ENCODE peak calls at places on chromosomes 1 and 21, in four cellular contexts. One of them, this sample, is unnamed.

GRCh38 chr1:86504895-86505625 is 36.3 kb downstream of the CLCA1 start:
- DNase-seq in ovary: no peak
- DNase-seq in germinal center: no peak
- DNase-seq in HTR-8/SVneo: no peak
- DNase-seq in this sample: no peak

GRCh38 chr1:22166439-22166838 is 23.5 kb upstream of the WNT4 start:
- DNase-seq in ovary: no peak
- DNase-seq in germinal center: no peak
- DNase-seq in HTR-8/SVneo: no peak
- DNase-seq in this sample: no peak

GRCh38 chr1:35535243-35535642 is 22.0 kb downstream of the KIAA0319L start:
- DNase-seq in ovary: no peak
- DNase-seq in germinal center: no peak
- DNase-seq in HTR-8/SVneo: no peak
- DNase-seq in this sample: no peak

GRCh38 chr1:77399250-77400086 is 117.6 kb downstream of the AK5 start:
- DNase-seq in ovary: no peak
- DNase-seq in germinal center: no peak
- DNase-seq in HTR-8/SVneo: no peak
- DNase-seq in this sample: no peak

GRCh38 chr1:200436436-200436835 is 26.6 kb upstream of the ZNF281 start:
- DNase-seq in ovary: no peak
- DNase-seq in germinal center: no peak
- DNase-seq in HTR-8/SVneo: no peak
- DNase-seq in this sample: no peak

GRCh38 chr1:59170659-59171058 is 126.2 kb upstream of the FGGY start:
- DNase-seq in ovary: no peak
- DNase-seq in germinal center: no peak
- DNase-seq in HTR-8/SVneo: no peak
- DNase-seq in this sample: no peak

GRCh38 chr1:28812669-28813468 is 899 bp downstream of the OPRD1 start:
- DNase-seq in ovary: no peak
- DNase-seq in germinal center: no peak
- DNase-seq in HTR-8/SVneo: no peak
- DNase-seq in this sample: no peak

GRCh38 chr21:41601573-41602371 is 93.8 kb upstream of the TMPRSS2 start:
- DNase-seq in ovary: no peak
- DNase-seq in germinal center: no peak
- DNase-seq in HTR-8/SVneo: no peak
- DNase-seq in this sample: no peak

GRCh38 chr1:167454929-167455785 is 63.2 kb downstream of the CD247 start:
- DNase-seq in ovary: peak
- DNase-seq in germinal center: peak
- DNase-seq in HTR-8/SVneo: peak
- DNase-seq in this sample: peak

GRCh38 chr21:42736646-42737350 is 83.4 kb downstream of the PDE9A start:
- DNase-seq in ovary: no peak
- DNase-seq in germinal center: no peak
- DNase-seq in HTR-8/SVneo: no peak
- DNase-seq in this sample: no peak

GRCh38 chr1:245516178-245516829 is 361.5 kb downstream of the KIF26B start:
- DNase-seq in ovary: no peak
- DNase-seq in germinal center: no peak
- DNase-seq in HTR-8/SVneo: no peak
- DNase-seq in this sample: peak